ENCODE peak calls at places on chromosome 5, in four cellular contexts. One of them, this sample, is unnamed.

GRCh38 chr5:95940758-95941682 is 20.6 kb downstream of the ELL2 start:
- DNase-seq in HepG2: no peak
- DNase-seq in HCT116: no peak
- DNase-seq in K562: no peak
- DNase-seq in this sample: peak; percentile 8

GRCh38 chr5:81097733-81098132 is 135.4 kb upstream of the CKMT2 start:
- DNase-seq in K562: no peak
- DNase-seq in HCT116: no peak
- DNase-seq in HepG2: no peak
- DNase-seq in this sample: no peak

GRCh38 chr5:112549127-112549526 is 130.1 kb upstream of the EPB41L4A start:
- DNase-seq in HCT116: no peak
- DNase-seq in HepG2: no peak
- DNase-seq in K562: no peak
- DNase-seq in this sample: no peak

GRCh38 chr5:71533614-71534013 is 53.5 kb upstream of the MCCC2 start:
- DNase-seq in HCT116: peak; percentile 15
- DNase-seq in HepG2: no peak
- DNase-seq in K562: no peak
- DNase-seq in this sample: no peak

GRCh38 chr5:134177197-134178171 is 734 bp upstream of the SKP1 start:
- DNase-seq in HepG2: peak; percentile 68
- DNase-seq in HCT116: peak; percentile 60
- DNase-seq in K562: peak; percentile 75
- DNase-seq in this sample: peak; percentile 23

GRCh38 chr5:174433098-174433497 is 291.3 kb upstream of the MSX2 start:
- DNase-seq in HepG2: no peak
- DNase-seq in K562: no peak
- DNase-seq in HCT116: no peak
- DNase-seq in this sample: no peak

GRCh38 chr5:53779541-53779981 is 219.1 kb downstream of the NDUFS4 start:
- DNase-seq in K562: no peak
- DNase-seq in HepG2: no peak
- DNase-seq in HCT116: no peak
- DNase-seq in this sample: peak; percentile 7

GRCh38 chr5:14144586-14145355 is 1.6 kb downstream of the TRIO start:
- DNase-seq in HepG2: no peak
- DNase-seq in HCT116: peak; percentile 52
- DNase-seq in K562: peak; percentile 23
- DNase-seq in this sample: peak; percentile 83

GRCh38 chr5:74667396-74667795 is 17.6 kb upstream of the HEXB start:
- DNase-seq in HCT116: no peak
- DNase-seq in HepG2: no peak
- DNase-seq in K562: no peak
- DNase-seq in this sample: no peak

GRCh38 chr5:166031926-166032325 is 2259.5 kb upstream of the WWC1 start:
- DNase-seq in K562: no peak
- DNase-seq in HCT116: no peak
- DNase-seq in HepG2: no peak
- DNase-seq in this sample: no peak

GRCh38 chr5:30831123-30831522 is 362.4 kb upstream of the CDH6 start:
- DNase-seq in K562: no peak
- DNase-seq in HepG2: no peak
- DNase-seq in HCT116: no peak
- DNase-seq in this sample: no peak

GRCh38 chr5:167245871-167246270 is 1045.6 kb upstream of the WWC1 start:
- DNase-seq in HepG2: no peak
- DNase-seq in K562: no peak
- DNase-seq in HCT116: no peak
- DNase-seq in this sample: no peak

GRCh38 chr5:41683181-41683580 is 172.8 kb upstream of the PLCXD3 start:
- DNase-seq in HepG2: no peak
- DNase-seq in K562: no peak
- DNase-seq in HCT116: no peak
- DNase-seq in this sample: no peak

GRCh38 chr5:107607656-107608368 is 62.9 kb downstream of the EFNA5 start:
- DNase-seq in HCT116: no peak
- DNase-seq in HepG2: no peak
- DNase-seq in K562: no peak
- DNase-seq in this sample: no peak

GRCh38 chr5:59661939-59662615 is 231.4 kb downstream of the PDE4D start:
- DNase-seq in K562: no peak
- DNase-seq in HCT116: no peak
- DNase-seq in HepG2: peak; percentile 57
- DNase-seq in this sample: peak; percentile 40

GRCh38 chr5:55231476-55232193 is 1.8 kb downstream of the CCNO start:
- DNase-seq in HCT116: no peak
- DNase-seq in HepG2: no peak
- DNase-seq in K562: no peak
- DNase-seq in this sample: peak; percentile 69

GRCh38 chr5:14250094-14250777 is 107.1 kb downstream of the TRIO start:
- DNase-seq in HepG2: peak; percentile 19
- DNase-seq in K562: peak; percentile 61
- DNase-seq in HCT116: no peak
- DNase-seq in this sample: peak; percentile 71

GRCh38 chr5:168706655-168707069 is 127.5 kb upstream of the PANK3 start:
- DNase-seq in HepG2: peak; percentile 25
- DNase-seq in HCT116: peak; percentile 7
- DNase-seq in K562: no peak
- DNase-seq in this sample: peak; percentile 43

GRCh38 chr5:124274949-124275348 is 471.5 kb downstream of the ZNF608 start:
- DNase-seq in K562: no peak
- DNase-seq in HepG2: no peak
- DNase-seq in HCT116: no peak
- DNase-seq in this sample: no peak

GRCh38 chr5:63170496-63170895 is 591.9 kb downstream of the LRRC70 start:
- DNase-seq in HCT116: no peak
- DNase-seq in K562: no peak
- DNase-seq in HepG2: no peak
- DNase-seq in this sample: no peak

GRCh38 chr5:112312810-112313209 is 106.3 kb downstream of the EPB41L4A start:
- DNase-seq in K562: no peak
- DNase-seq in HCT116: no peak
- DNase-seq in HepG2: no peak
- DNase-seq in this sample: no peak

GRCh38 chr5:180126716-180127681 is 55.4 kb upstream of the RNF130 start:
- DNase-seq in K562: peak; percentile 82
- DNase-seq in HCT116: no peak
- DNase-seq in HepG2: no peak
- DNase-seq in this sample: peak; percentile 92

GRCh38 chr5:54388811-54389210 is 66.7 kb upstream of the HSPB3 start:
- DNase-seq in HCT116: no peak
- DNase-seq in K562: no peak
- DNase-seq in HepG2: no peak
- DNase-seq in this sample: no peak

GRCh38 chr5:78518365-78519197 is 130.0 kb downstream of the LHFPL2 start:
- DNase-seq in HepG2: peak; percentile 97
- DNase-seq in K562: no peak
- DNase-seq in HCT116: no peak
- DNase-seq in this sample: no peak

GRCh38 chr5:65161655-65162054 is 320.1 kb downstream of the ADAMTS6 start:
- DNase-seq in HCT116: no peak
- DNase-seq in HepG2: no peak
- DNase-seq in K562: no peak
- DNase-seq in this sample: no peak

GRCh38 chr5:146016764-146017484 is 80.5 kb downstream of the SH3RF2 start:
- DNase-seq in HepG2: no peak
- DNase-seq in K562: no peak
- DNase-seq in HCT116: no peak
- DNase-seq in this sample: no peak
- TF ChIP-seq ELF1 in HepG2: no peak
- TF ChIP-seq ELF1 in K562: no peak
- TF ChIP-seq ELF1 in HCT116: no peak
- TF ChIP-seq ELF1 in this sample: no peak

GRCh38 chr5:150734579-150735384 is 24.0 kb downstream of the DCTN4 start:
- DNase-seq in HepG2: no peak
- DNase-seq in K562: no peak
- DNase-seq in HCT116: no peak
- DNase-seq in this sample: no peak

GRCh38 chr5:150740992-150741391 is 17.8 kb downstream of the DCTN4 start:
- DNase-seq in K562: no peak
- DNase-seq in HepG2: no peak
- DNase-seq in HCT116: no peak
- DNase-seq in this sample: no peak

GRCh38 chr5:150738862-150739261 is 20.0 kb downstream of the DCTN4 start:
- DNase-seq in K562: no peak
- DNase-seq in HepG2: no peak
- DNase-seq in HCT116: no peak
- DNase-seq in this sample: no peak
- H3K4me3 ChIP-seq in K562: no peak overlapping the region
- H3K4me3 ChIP-seq in HepG2: no peak overlapping the region
- H3K4me3 ChIP-seq in HCT116: no peak overlapping the region
- H3K4me3 ChIP-seq in this sample: no peak overlapping the region

GRCh38 chr5:90558344-90559192 is at the start of gene ADGRV1:
- DNase-seq in HCT116: peak; percentile 86
- DNase-seq in K562: peak; percentile 77
- DNase-seq in HepG2: peak; percentile 9
- DNase-seq in this sample: peak; percentile 96
- TF ChIP-seq ELF1 in HCT116: no peak
- TF ChIP-seq ELF1 in K562: no peak
- TF ChIP-seq ELF1 in HepG2: no peak
- TF ChIP-seq ELF1 in this sample: no peak

DNA sequence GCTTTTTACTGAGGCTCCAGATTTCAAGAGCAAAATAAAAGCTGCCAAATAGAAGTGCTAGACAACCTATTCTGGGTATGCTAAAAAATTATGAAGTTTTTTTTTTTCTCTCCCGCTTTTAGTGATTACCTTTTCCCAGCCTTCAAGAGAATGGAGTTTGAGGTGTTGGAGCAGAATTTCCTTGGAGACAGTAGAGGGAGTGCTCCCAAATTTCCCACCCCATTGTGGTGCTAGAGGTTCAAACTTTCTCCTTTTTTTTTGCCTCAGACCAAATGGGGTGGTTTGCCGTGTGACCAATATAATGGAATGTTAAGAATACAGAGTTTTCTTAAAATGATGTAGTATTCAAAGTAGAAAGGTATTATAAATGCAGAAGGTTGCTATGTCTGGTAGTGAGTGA is 244.2 kb upstream of the RIOK2 start:
- DNase-seq in HCT116: no peak
- DNase-seq in K562: no peak
- DNase-seq in HepG2: no peak
- DNase-seq in this sample: no peak
- H3K4me3 ChIP-seq in HCT116: no peak overlapping the region
- H3K4me3 ChIP-seq in K562: no peak overlapping the region
- H3K4me3 ChIP-seq in HepG2: no peak overlapping the region
- H3K4me3 ChIP-seq in this sample: no peak overlapping the region

GRCh38 chr5:142358121-142358520 is 33.3 kb upstream of the SPRY4 start:
- DNase-seq in HCT116: no peak
- DNase-seq in K562: no peak
- DNase-seq in HepG2: no peak
- DNase-seq in this sample: no peak

GRCh38 chr5:142356716-142357468 is 32.1 kb upstream of the SPRY4 start:
- DNase-seq in HepG2: peak; percentile 94
- DNase-seq in HCT116: peak; percentile 87
- DNase-seq in K562: peak; percentile 85
- DNase-seq in this sample: peak; percentile 92

GRCh38 chr5:142358648-142359047 is 33.8 kb upstream of the SPRY4 start:
- DNase-seq in HepG2: no peak
- DNase-seq in K562: no peak
- DNase-seq in HCT116: no peak
- DNase-seq in this sample: no peak

GRCh38 chr5:142356318-142356715 is 31.5 kb upstream of the SPRY4 start:
- DNase-seq in K562: no peak
- DNase-seq in HCT116: no peak
- DNase-seq in HepG2: no peak
- DNase-seq in this sample: no peak

DNA sequence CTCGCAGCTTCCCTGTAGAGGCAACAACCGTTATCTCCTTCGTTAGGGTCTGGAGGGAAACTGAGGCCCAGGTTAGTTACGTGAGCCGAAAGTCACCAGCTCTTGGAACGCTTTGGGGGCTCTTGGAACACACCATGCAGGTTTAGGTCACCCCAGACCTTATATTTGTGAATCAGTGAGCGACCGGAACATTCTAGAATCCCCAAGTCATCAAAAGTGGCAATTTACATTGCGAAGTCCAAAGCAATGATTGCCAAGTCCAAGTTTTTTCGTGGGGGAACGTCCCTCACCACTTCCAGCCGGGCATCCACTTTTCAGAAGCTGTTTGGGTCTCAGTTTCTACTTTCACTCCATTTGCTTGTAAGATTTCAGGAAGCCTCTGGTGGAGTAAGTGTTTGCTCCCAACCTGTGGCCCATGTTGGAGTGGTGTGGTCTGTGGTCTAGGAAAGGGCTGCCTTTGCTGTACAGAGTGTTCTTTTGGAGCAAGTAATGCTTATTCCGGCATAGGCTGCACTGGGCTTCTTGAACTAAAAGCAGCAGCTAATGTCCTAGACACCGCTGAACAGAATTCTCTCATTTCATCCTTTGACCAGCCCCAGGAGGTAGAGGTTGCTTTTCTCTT is 32.8 kb upstream of the SPRY4 start:
- DNase-seq in HepG2: no peak
- DNase-seq in K562: no peak
- DNase-seq in HCT116: no peak
- DNase-seq in this sample: no peak
- TF ChIP-seq ELF1 in HepG2: no peak
- TF ChIP-seq ELF1 in K562: no peak
- TF ChIP-seq ELF1 in HCT116: no peak
- TF ChIP-seq ELF1 in this sample: no peak

GRCh38 chr5:154197801-154198461 is 7.4 kb downstream of the GALNT10 start:
- DNase-seq in K562: no peak
- DNase-seq in HepG2: peak; percentile 44
- DNase-seq in HCT116: no peak
- DNase-seq in this sample: no peak
- H3K4me3 ChIP-seq in K562: no peak overlapping the region
- H3K4me3 ChIP-seq in HepG2: no peak overlapping the region
- H3K4me3 ChIP-seq in HCT116: no peak overlapping the region
- H3K4me3 ChIP-seq in this sample: no peak overlapping the region

GRCh38 chr5:56466136-56466816 is 233.1 kb upstream of the ANKRD55 start:
- DNase-seq in HCT116: no peak
- DNase-seq in HepG2: no peak
- DNase-seq in K562: no peak
- DNase-seq in this sample: no peak
- TF ChIP-seq ELF1 in HCT116: no peak
- TF ChIP-seq ELF1 in HepG2: no peak
- TF ChIP-seq ELF1 in K562: no peak
- TF ChIP-seq ELF1 in this sample: no peak

GRCh38 chr5:43123887-43124286 is 3.2 kb downstream of the ZNF131 start:
- DNase-seq in HCT116: no peak
- DNase-seq in K562: no peak
- DNase-seq in HepG2: no peak
- DNase-seq in this sample: no peak
- H3K4me3 ChIP-seq in HCT116: no peak overlapping the region
- H3K4me3 ChIP-seq in K562: peak overlapping the region; percentile 6
- H3K4me3 ChIP-seq in HepG2: peak overlapping the region; percentile 97
- H3K4me3 ChIP-seq in this sample: no peak overlapping the region

This sample was measured in SK-N-SH.